ENCODE peak calls at places on chromosomes 6 and 20, in seven cellular contexts. C is GM03348; P is NCI-H524; J is activated CD4-positive, alpha-beta T cell treated with anti-CD3 and anti-CD28 coated beads, Interleukin-2, amount 50 U/mL, for 24 hours; T is NCI-H510A treated with DMSO at 0.1 percent for 48 hours; V is astrocyte; D is T-helper 17 cell. R is an unnamed sample.

GRCh38 chr20:36555248-36555647 is 13.9 kb downstream of the MYL9 start:
- DNase-seq in V (no peak), C (no peak), P (no peak), D (no peak), J (no peak), T (no peak), R (no peak)

GRCh38 chr6:28139860-28140500 is 1.7 kb upstream of the ZKSCAN8 start:
- DNase-seq in T (no peak), P (no peak), V (no peak), D (no peak), C (no peak), J (no peak), R (no peak)

GRCh38 chr20:58330692-58331091 is 21.2 kb downstream of the RAB22A start:
- DNase-seq in C (no peak), V (no peak), T (no peak), J (no peak), D (no peak), P (no peak), R (no peak)

GRCh38 chr20:49674383-49675352 is 39.0 kb downstream of the B4GALT5 start:
- DNase-seq in J (no peak), C (peak; percentile 73), V (peak; percentile 82), P (no peak), T (no peak), D (no peak), R (no peak)

GRCh38 chr6:116695398-116695797 is 14.4 kb downstream of the KPNA5 start:
- DNase-seq in T (no peak), C (no peak), D (no peak), J (no peak), V (no peak), P (no peak), R (no peak)

GRCh38 chr20:41616228-41616627 is 1.9 kb downstream of the CHD6 start:
- DNase-seq in P (no peak), C (peak; percentile 43), J (no peak), D (no peak), V (no peak), T (peak; percentile 50), R (no peak)

GRCh38 chr6:7759319-7759718 is 33.4 kb downstream of the BMP6 start:
- DNase-seq in C (no peak), T (no peak), J (no peak), P (no peak), V (no peak), D (no peak), R (no peak)

GRCh38 chr6:159959165-159959975 is 9.5 kb upstream of the IGF2R start:
- DNase-seq in J (no peak), V (no peak), T (no peak), D (no peak), C (no peak), P (peak; percentile 91), R (no peak)

GRCh38 chr6:27267865-27268444 is 20.5 kb downstream of the PRSS16 start:
- DNase-seq in J (no peak), T (no peak), D (no peak), C (no peak), V (no peak), P (no peak), R (no peak)

GRCh38 chr6:28712982-28713381 is 187.3 kb downstream of the GPX5 start:
- DNase-seq in J (no peak), P (no peak), D (no peak), T (no peak), V (no peak), C (no peak), R (no peak)

GRCh38 chr6:137056121-137056880 is 11.5 kb upstream of the IL20RA start:
- DNase-seq in J (no peak), V (peak; percentile 24), D (no peak), P (no peak), T (no peak), C (no peak), R (no peak)

GRCh38 chr6:72894091-72894490 is 272.2 kb downstream of the KCNQ5 start:
- DNase-seq in T (no peak), J (no peak), V (no peak), P (no peak), C (no peak), D (no peak), R (no peak)

GRCh38 chr6:17339308-17339670 is 54.1 kb upstream of the CAP2 start:
- DNase-seq in T (no peak), P (no peak), C (no peak), D (no peak), J (no peak), V (no peak), R (no peak)

GRCh38 chr6:13428528-13429405 is 58.6 kb downstream of the GFOD1 start:
- DNase-seq in T (no peak), J (no peak), P (no peak), V (no peak), C (no peak), D (no peak), R (peak; percentile 37)

GRCh38 chr20:6892729-6893128 is 125.2 kb downstream of the BMP2 start:
- DNase-seq in J (no peak), V (no peak), D (no peak), C (no peak), T (no peak), P (no peak), R (no peak)

GRCh38 chr6:35568967-35569606 is 56.4 kb upstream of the TULP1 start:
- DNase-seq in J (no peak), D (peak; percentile 20), V (no peak), C (no peak), T (no peak), P (peak; percentile 89), R (no peak)

GRCh38 chr6:64085126-64085525 is 449.5 kb downstream of the PHF3 start:
- DNase-seq in T (no peak), P (no peak), V (no peak), J (no peak), C (no peak), D (no peak), R (no peak)

GRCh38 chr6:168988801-168989200 is 264.8 kb downstream of the THBS2 start:
- DNase-seq in T (no peak), J (no peak), P (no peak), C (peak; percentile 29), D (no peak), V (peak; percentile 12), R (no peak)

GRCh38 chr6:17907467-17908229 is 79.8 kb downstream of the KIF13A start:
- DNase-seq in P (no peak), C (peak; percentile 88), J (no peak), T (no peak), V (peak; percentile 98), D (no peak), R (no peak)

R was measured in activated B cell treated with CpG ODN at 0.5 μM for 24 hours.